ENCODE peak calls at places on chromosomes 11 and 22, in ten cellular contexts. A is HL-60, F is GM23338, E is HCT116, I is suprapubic skin, J is prostate gland, G is spleen, K is sigmoid colon, B is upper lobe of left lung, V is breast epithelium. T is an unnamed sample.

GRCh38 chr11:68579455-68579854 is 104.9 kb upstream of the GAL start:
- DNase-seq in A (no peak), F (no peak), E (no peak), I (no peak), J (no peak), G (no peak), K (no peak), B (no peak), V (no peak), T (no peak)

GRCh38 chr11:36196476-36197099 is 92.6 kb downstream of the COMMD9 start:
- DNase-seq in A (no peak), F (no peak), E (no peak), I (no peak), J (no peak), G (no peak), K (no peak), B (no peak), V (no peak), T (no peak)

GRCh38 chr22:44707178-44707577 is 5.2 kb downstream of the PRR5 start:
- DNase-seq in A (no peak), F (no peak), E (no peak), I (no peak), J (no peak), G (peak; percentile 73), K (no peak), B (no peak), V (no peak), T (no peak)

GRCh38 chr11:19060629-19061028 is at the start of gene MRGPRX2:
- DNase-seq in A (no peak), F (no peak), E (no peak), I (no peak), J (no peak), G (no peak), K (no peak), B (no peak), V (no peak), T (no peak)

GRCh38 chr11:1263036-1263435 is 40.2 kb downstream of the MUC5B start:
- DNase-seq in A (no peak), F (no peak), E (no peak), I (no peak), J (no peak), G (peak; percentile 83), K (no peak), B (no peak), V (no peak), T (no peak)

GRCh38 chr11:114242032-114242431 is 54.2 kb upstream of the NNMT start:
- DNase-seq in A (no peak), F (no peak), E (no peak), I (no peak), J (no peak), G (no peak), K (peak; percentile 65), B (no peak), V (no peak), T (no peak)

GRCh38 chr11:88183233-88183632 is 8.0 kb upstream of the RAB38 start:
- DNase-seq in A (no peak), F (no peak), E (no peak), I (no peak), J (no peak), G (no peak), K (no peak), B (peak; percentile 64), V (no peak), T (no peak)

GRCh38 chr11:114098927-114099326 is 39.4 kb downstream of the ZBTB16 start:
- DNase-seq in A (no peak), F (no peak), E (no peak), I (no peak), J (no peak), G (no peak), K (no peak), B (no peak), V (no peak), T (no peak)

GRCh38 chr22:49395617-49396016 is 432.1 kb downstream of the BRD1 start:
- DNase-seq in A (no peak), F (no peak), E (no peak), I (no peak), J (no peak), G (peak; percentile 28), K (peak; percentile 10), B (no peak), V (peak; percentile 24), T (no peak)

GRCh38 chr22:44325718-44326548 is 13.2 kb upstream of the SHISAL1 start:
- DNase-seq in A (no peak), F (no peak), E (no peak), I (no peak), J (no peak), G (no peak), K (no peak), B (no peak), V (no peak), T (no peak)

GRCh38 chr11:69567951-69568808 is 72.8 kb upstream of the CCND1 start:
- DNase-seq in A (no peak), F (no peak), E (no peak), I (peak; percentile 62), J (no peak), G (no peak), K (no peak), B (no peak), V (no peak), T (no peak)

GRCh38 chr11:80727315-80727714 is 1286.5 kb upstream of the TENM4 start:
- DNase-seq in A (no peak), F (peak; percentile 81), E (no peak), I (no peak), J (no peak), G (no peak), K (no peak), B (no peak), V (no peak), T (no peak)

GRCh38 chr11:113253406-113253805 is 61.0 kb upstream of the TTC12 start:
- DNase-seq in A (no peak), F (no peak), E (no peak), I (no peak), J (no peak), G (no peak), K (no peak), B (no peak), V (no peak), T (no peak)

GRCh38 chr22:29689872-29690213 is 30.0 kb upstream of the CABP7 start:
- DNase-seq in A (no peak), F (peak; percentile 90), E (no peak), I (no peak), J (peak; percentile 49), G (peak; percentile 86), K (no peak), B (peak; percentile 65), V (no peak), T (peak; percentile 75)

DNA sequence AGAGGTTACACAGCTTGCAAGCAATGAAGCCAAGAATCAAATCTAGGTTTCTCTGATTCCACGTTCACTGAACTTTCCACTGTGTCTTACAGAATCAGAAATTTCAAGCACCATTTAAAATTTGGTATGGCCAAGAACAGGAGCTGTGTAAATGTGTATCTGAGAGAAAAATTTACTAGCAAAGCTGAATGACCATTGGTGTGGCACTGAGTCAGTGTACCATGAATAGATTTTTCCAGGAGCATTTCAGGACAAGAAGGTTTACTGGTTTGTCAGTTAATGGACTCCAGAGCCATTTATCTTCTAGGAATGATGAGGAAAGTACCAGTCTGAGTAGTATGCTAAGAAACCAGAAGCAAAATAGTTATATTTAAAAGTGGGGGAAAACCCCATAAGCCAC is 269.4 kb upstream of the FAT3 start:
- DNase-seq in A (no peak), F (no peak), E (no peak), I (no peak), J (no peak), G (no peak), K (no peak), B (no peak), V (no peak), T (no peak)
- TF ChIP-seq POLR2AphosphoS5 in A (no peak), F (no peak), E (no peak), I (no peak), J (no peak), G (no peak), K (peak; percentile 9), B (no peak), V (no peak), T (no peak)

DNA sequence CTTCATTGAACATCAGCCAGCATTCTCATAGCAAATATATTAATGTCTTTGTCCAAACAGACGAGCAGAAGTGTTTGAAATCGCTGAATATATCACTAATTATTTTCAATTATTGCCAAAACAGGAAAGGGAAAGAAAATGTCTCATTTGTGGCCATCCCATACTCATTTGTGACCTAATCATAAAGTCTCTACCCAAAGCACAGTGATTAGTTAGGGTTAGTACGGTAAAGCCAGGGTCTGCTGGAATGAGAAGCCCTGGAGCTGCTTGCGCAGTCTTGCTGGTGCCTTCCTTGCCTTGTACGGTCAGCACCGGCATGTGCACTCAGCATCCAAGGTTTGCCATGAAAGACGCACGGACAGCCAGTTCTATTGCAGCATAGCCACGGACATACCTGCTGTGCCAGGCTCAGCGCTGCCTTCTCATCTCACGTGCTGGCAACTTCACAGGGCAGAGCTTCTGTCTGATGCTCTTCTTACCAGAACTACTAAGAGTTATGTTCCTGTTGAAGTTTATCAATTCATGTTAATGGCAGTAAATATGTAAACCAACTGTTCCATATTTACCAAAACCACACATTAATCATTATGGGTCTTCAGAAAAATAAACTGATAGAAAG is 74.7 kb upstream of the POU2AF2 start:
- DNase-seq in A (no peak), F (no peak), E (no peak), I (no peak), J (no peak), G (no peak), K (no peak), B (no peak), V (no peak), T (no peak)
- H3K27me3 ChIP-seq in A (no peaks in the 10 kb centered on the region), F (no peaks in the 10 kb centered on the region), E (peaks cover 47% of the 10 kb centered on the region), I (no peaks in the 10 kb centered on the region), J (no peaks in the 10 kb centered on the region), G (no peaks in the 10 kb centered on the region), K (no peaks in the 10 kb centered on the region), B (no peaks in the 10 kb centered on the region), V (no peaks in the 10 kb centered on the region), T (no peaks in the 10 kb centered on the region)

DNA sequence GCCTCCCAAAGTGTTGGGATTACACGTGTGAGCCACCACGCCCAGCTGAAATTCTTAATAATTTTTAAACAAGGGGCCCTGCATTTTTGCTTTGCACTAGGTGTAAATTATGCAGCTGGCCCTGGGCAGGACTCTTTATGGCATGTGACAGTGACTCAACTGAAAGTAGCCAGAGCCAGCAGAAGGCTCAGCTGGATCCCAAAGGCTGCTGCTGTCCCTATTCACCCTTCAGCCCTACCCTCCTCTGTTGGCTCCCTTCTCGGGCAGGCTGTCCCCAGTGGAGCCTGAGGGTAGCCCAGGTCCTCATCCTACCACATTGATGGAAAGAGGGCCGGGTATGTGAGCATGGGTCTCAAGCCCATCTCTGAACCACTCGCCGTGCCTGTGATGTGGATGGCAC is 45.6 kb downstream of the CD82 start:
- DNase-seq in A (no peak), F (no peak), E (no peak), I (no peak), J (no peak), G (no peak), K (no peak), B (no peak), V (no peak), T (no peak)
- H3K27ac ChIP-seq in A (no peak overlapping the region), F (no peak overlapping the region), E (no peak overlapping the region), I (no peak overlapping the region), J (no peak overlapping the region), G (peak overlapping the region; percentile 73), K (no peak overlapping the region), B (peak overlapping the region; percentile 31), V (no peak overlapping the region), T (no peak overlapping the region)

DNA sequence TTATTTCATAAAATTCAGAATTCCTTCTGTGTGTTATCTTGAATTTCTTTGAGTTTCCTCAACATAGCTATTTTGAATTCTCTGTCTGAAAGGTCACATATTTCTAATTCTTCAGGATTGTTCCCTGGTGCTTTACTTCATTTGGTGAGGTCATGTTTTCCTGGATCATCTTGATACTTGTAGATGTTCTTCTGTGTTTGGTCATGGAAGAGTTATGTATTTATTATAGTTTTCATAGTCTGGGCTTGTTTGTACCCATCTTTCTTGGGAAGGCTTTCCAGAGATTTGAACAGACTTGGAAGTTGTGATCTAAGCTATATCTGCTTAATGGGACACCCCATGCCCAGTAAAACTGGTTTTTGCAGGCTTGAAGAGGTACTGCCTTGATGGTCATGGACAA is 149.6 kb downstream of the METTL15 start:
- DNase-seq in A (no peak), F (no peak), E (no peak), I (no peak), J (no peak), G (no peak), K (no peak), B (no peak), V (no peak), T (no peak)
- TF ChIP-seq POLR2AphosphoS5 in A (no peak), F (no peak), E (no peak), I (no peak), J (no peak), G (no peak), K (no peak), B (no peak), V (no peak), T (no peak)